ENCODE peak calls at places on chromosomes 7 and 10, in six cellular contexts. One of them, this sample, is unnamed.

GRCh38 chr10:117136391-117136975 is 1.6 kb downstream of the VAX1 start:
- DNase-seq in NT2/D1: no peak
- DNase-seq in testis: no peak
- DNase-seq in CD8-positive, alpha-beta memory T cell: no peak
- DNase-seq in cardiac muscle cell: no peak
- DNase-seq in mesenchymal stem cell: no peak
- DNase-seq in this sample: no peak

GRCh38 chr10:13922591-13922990 is 335.8 kb downstream of the PRPF18 start:
- DNase-seq in NT2/D1: no peak
- DNase-seq in testis: no peak
- DNase-seq in CD8-positive, alpha-beta memory T cell: no peak
- DNase-seq in cardiac muscle cell: no peak
- DNase-seq in mesenchymal stem cell: peak; percentile 53
- DNase-seq in this sample: no peak

GRCh38 chr10:454860-455259 is 234.6 kb downstream of the DIP2C start:
- DNase-seq in NT2/D1: no peak
- DNase-seq in testis: peak; percentile 52
- DNase-seq in CD8-positive, alpha-beta memory T cell: no peak
- DNase-seq in cardiac muscle cell: no peak
- DNase-seq in mesenchymal stem cell: peak; percentile 88
- DNase-seq in this sample: no peak

GRCh38 chr7:23712368-23713284 is 2.6 kb downstream of the STK31 start:
- DNase-seq in NT2/D1: peak; percentile 47
- DNase-seq in testis: no peak
- DNase-seq in CD8-positive, alpha-beta memory T cell: peak; percentile 40
- DNase-seq in cardiac muscle cell: peak; percentile 65
- DNase-seq in mesenchymal stem cell: peak; percentile 67
- DNase-seq in this sample: no peak

GRCh38 chr7:41731486-41732278 is 28.8 kb upstream of the INHBA start:
- DNase-seq in NT2/D1: no peak
- DNase-seq in testis: no peak
- DNase-seq in CD8-positive, alpha-beta memory T cell: no peak
- DNase-seq in cardiac muscle cell: no peak
- DNase-seq in mesenchymal stem cell: peak; percentile 37
- DNase-seq in this sample: no peak

GRCh38 chr10:21047511-21047910 is 150.4 kb upstream of the NEBL start:
- DNase-seq in NT2/D1: no peak
- DNase-seq in testis: no peak
- DNase-seq in CD8-positive, alpha-beta memory T cell: no peak
- DNase-seq in cardiac muscle cell: no peak
- DNase-seq in mesenchymal stem cell: peak; percentile 22
- DNase-seq in this sample: no peak

GRCh38 chr7:18352339-18353255 is 143.0 kb upstream of the HDAC9 start:
- DNase-seq in NT2/D1: peak; percentile 47
- DNase-seq in testis: peak; percentile 54
- DNase-seq in CD8-positive, alpha-beta memory T cell: no peak
- DNase-seq in cardiac muscle cell: peak; percentile 66
- DNase-seq in mesenchymal stem cell: peak; percentile 65
- DNase-seq in this sample: peak; percentile 52

GRCh38 chr10:63236113-63236935 is 103.2 kb downstream of the NRBF2 start:
- DNase-seq in NT2/D1: no peak
- DNase-seq in testis: no peak
- DNase-seq in CD8-positive, alpha-beta memory T cell: no peak
- DNase-seq in cardiac muscle cell: no peak
- DNase-seq in mesenchymal stem cell: peak; percentile 95
- DNase-seq in this sample: no peak

GRCh38 chr10:44024351-44025116 is 360.4 kb downstream of the CXCL12 start:
- DNase-seq in NT2/D1: no peak
- DNase-seq in testis: no peak
- DNase-seq in CD8-positive, alpha-beta memory T cell: no peak
- DNase-seq in cardiac muscle cell: no peak
- DNase-seq in mesenchymal stem cell: no peak
- DNase-seq in this sample: no peak

GRCh38 chr10:121734517-121735137 is 136.4 kb upstream of the FGFR2 start:
- DNase-seq in NT2/D1: no peak
- DNase-seq in testis: no peak
- DNase-seq in CD8-positive, alpha-beta memory T cell: no peak
- DNase-seq in cardiac muscle cell: peak; percentile 48
- DNase-seq in mesenchymal stem cell: peak; percentile 24
- DNase-seq in this sample: peak; percentile 39

GRCh38 chr7:8229927-8230326 is 32.0 kb downstream of the ICA1 start:
- DNase-seq in NT2/D1: no peak
- DNase-seq in testis: no peak
- DNase-seq in CD8-positive, alpha-beta memory T cell: no peak
- DNase-seq in cardiac muscle cell: no peak
- DNase-seq in mesenchymal stem cell: no peak
- DNase-seq in this sample: no peak

GRCh38 chr10:96124230-96125141 is 5.6 kb upstream of the ZNF518A start:
- DNase-seq in NT2/D1: peak; percentile 39
- DNase-seq in testis: peak; percentile 71
- DNase-seq in CD8-positive, alpha-beta memory T cell: no peak
- DNase-seq in cardiac muscle cell: peak; percentile 61
- DNase-seq in mesenchymal stem cell: peak; percentile 81
- DNase-seq in this sample: peak; percentile 63

GRCh38 chr7:55314967-55315366 is 50.2 kb upstream of the LANCL2 start:
- DNase-seq in NT2/D1: no peak
- DNase-seq in testis: peak; percentile 47
- DNase-seq in CD8-positive, alpha-beta memory T cell: no peak
- DNase-seq in cardiac muscle cell: no peak
- DNase-seq in mesenchymal stem cell: no peak
- DNase-seq in this sample: no peak

GRCh38 chr10:102642553-102643345 is 1.5 kb upstream of the TRIM8 start:
- DNase-seq in NT2/D1: no peak
- DNase-seq in testis: peak; percentile 69
- DNase-seq in CD8-positive, alpha-beta memory T cell: peak; percentile 80
- DNase-seq in cardiac muscle cell: peak; percentile 57
- DNase-seq in mesenchymal stem cell: no peak
- DNase-seq in this sample: peak; percentile 38

GRCh38 chr10:101709359-101710063 is 14.5 kb upstream of the FBXW4 start:
- DNase-seq in NT2/D1: no peak
- DNase-seq in testis: no peak
- DNase-seq in CD8-positive, alpha-beta memory T cell: no peak
- DNase-seq in cardiac muscle cell: no peak
- DNase-seq in mesenchymal stem cell: peak; percentile 19
- DNase-seq in this sample: peak; percentile 88

DNA sequence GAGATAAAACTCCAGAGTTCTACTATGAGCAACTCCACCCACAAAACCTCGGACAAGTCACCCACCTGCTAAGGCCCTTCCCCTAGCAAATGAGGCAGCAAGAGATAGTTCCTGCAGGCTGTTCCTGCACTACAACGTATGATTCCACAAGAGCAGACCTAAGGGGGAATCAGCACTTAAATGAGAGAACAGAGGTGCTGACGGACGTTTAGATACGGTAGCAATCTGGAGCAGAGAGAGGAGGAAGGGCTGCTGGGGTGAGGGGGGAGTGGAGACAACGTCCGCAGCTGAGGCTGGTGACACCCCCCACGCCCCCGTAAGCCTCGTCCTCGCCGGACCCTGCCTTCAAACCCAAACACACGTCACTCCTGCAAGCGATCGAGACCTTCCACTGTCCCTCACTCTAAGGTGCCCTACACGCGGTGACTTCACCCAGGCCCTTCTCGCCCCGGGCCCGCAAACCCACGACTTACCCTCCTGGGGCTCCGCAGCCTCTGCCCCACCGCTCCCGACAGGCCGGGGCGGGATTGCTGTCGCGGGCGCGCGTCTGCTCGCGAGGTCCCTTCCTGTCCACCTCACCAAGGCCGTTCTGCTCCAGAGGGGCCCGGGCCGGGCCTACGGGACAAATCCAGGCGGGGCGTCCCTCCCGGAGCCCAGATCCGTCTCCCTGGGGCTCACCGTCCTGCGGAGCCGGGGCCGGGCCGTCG is 635 bp downstream of the ZNF12 start:
- DNase-seq in NT2/D1: peak; percentile 15
- DNase-seq in testis: peak; percentile 27
- DNase-seq in CD8-positive, alpha-beta memory T cell: peak; percentile 17
- DNase-seq in cardiac muscle cell: peak; percentile 70
- DNase-seq in mesenchymal stem cell: peak; percentile 60
- DNase-seq in this sample: peak; percentile 41
- H3K9me3 ChIP-seq in NT2/D1: peaks cover 49% of the 10 kb centered on the region
- H3K9me3 ChIP-seq in testis: no peaks in the 10 kb centered on the region
- H3K9me3 ChIP-seq in CD8-positive, alpha-beta memory T cell: no peaks in the 10 kb centered on the region
- H3K9me3 ChIP-seq in cardiac muscle cell: no peaks in the 10 kb centered on the region
- H3K9me3 ChIP-seq in mesenchymal stem cell: peaks cover 34% of the 10 kb centered on the region
- H3K9me3 ChIP-seq in this sample: peaks cover 21% of the 10 kb centered on the region

GRCh38 chr7:57413529-57414398 is 36.2 kb upstream of the ZNF716 start:
- DNase-seq in NT2/D1: no peak
- DNase-seq in testis: no peak
- DNase-seq in CD8-positive, alpha-beta memory T cell: no peak
- DNase-seq in cardiac muscle cell: no peak
- DNase-seq in mesenchymal stem cell: no peak
- DNase-seq in this sample: no peak
- H3K9me3 ChIP-seq in NT2/D1: no peaks in the 10 kb centered on the region
- H3K9me3 ChIP-seq in testis: no peaks in the 10 kb centered on the region
- H3K9me3 ChIP-seq in CD8-positive, alpha-beta memory T cell: no peaks in the 10 kb centered on the region
- H3K9me3 ChIP-seq in cardiac muscle cell: no peaks in the 10 kb centered on the region
- H3K9me3 ChIP-seq in mesenchymal stem cell: peaks cover 12% of the 10 kb centered on the region
- H3K9me3 ChIP-seq in this sample: no peaks in the 10 kb centered on the region

DNA sequence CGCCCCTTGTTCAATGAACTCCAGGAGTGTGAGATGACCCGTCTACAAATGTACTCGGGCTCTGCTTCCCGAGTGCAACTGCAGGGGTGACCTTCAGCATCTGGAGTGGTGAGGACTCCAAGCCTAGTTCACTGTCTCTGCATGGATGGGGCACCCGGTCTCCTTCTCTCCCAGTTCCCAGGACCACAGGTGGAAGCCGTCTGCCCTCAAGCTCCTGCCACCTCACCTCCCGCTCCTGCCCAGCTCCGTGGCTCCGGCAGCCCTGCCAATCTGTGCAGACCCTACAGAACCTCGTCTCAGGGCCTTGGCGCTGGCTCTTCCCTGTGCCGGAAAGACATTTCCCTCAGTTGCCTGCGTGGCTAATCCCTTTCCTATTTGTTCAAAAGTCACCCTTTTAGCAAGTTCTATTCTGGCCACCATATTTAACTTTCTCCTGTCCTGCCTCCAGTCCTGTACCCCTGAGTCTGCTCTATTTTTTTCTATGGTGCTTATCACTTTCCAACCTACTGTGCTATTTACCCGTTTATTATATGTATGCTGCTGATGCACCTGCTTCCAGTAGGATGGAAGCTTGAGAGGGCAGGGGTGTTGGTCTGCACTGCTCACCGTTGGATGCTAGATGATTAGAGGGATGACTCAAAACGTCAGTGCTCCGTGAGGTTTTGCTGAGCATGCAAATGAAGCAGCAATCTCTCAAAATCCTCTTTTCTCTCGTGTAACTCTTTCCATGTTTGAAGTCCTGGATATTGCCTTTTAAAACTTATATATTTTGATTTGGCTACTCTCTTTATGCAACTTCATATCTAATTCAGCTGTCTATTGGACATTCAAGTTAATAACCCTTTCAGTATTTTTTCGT is 641.4 kb downstream of the ACTR3B start:
- DNase-seq in NT2/D1: no peak
- DNase-seq in testis: no peak
- DNase-seq in CD8-positive, alpha-beta memory T cell: no peak
- DNase-seq in cardiac muscle cell: no peak
- DNase-seq in mesenchymal stem cell: no peak
- DNase-seq in this sample: no peak
- H3K9me3 ChIP-seq in NT2/D1: no peaks in the 10 kb centered on the region
- H3K9me3 ChIP-seq in testis: no peaks in the 10 kb centered on the region
- H3K9me3 ChIP-seq in CD8-positive, alpha-beta memory T cell: no peaks in the 10 kb centered on the region
- H3K9me3 ChIP-seq in cardiac muscle cell: peaks cover 3% of the 10 kb centered on the region
- H3K9me3 ChIP-seq in mesenchymal stem cell: peaks cover 18% of the 10 kb centered on the region
- H3K9me3 ChIP-seq in this sample: no peaks in the 10 kb centered on the region

GRCh38 chr7:64608116-64608910 is 45.4 kb upstream of the ZNF680 start:
- DNase-seq in NT2/D1: no peak
- DNase-seq in testis: no peak
- DNase-seq in CD8-positive, alpha-beta memory T cell: no peak
- DNase-seq in cardiac muscle cell: no peak
- DNase-seq in mesenchymal stem cell: no peak
- DNase-seq in this sample: no peak
- H3K9me3 ChIP-seq in NT2/D1: no peaks in the 10 kb centered on the region
- H3K9me3 ChIP-seq in testis: no peaks in the 10 kb centered on the region
- H3K9me3 ChIP-seq in CD8-positive, alpha-beta memory T cell: no peaks in the 10 kb centered on the region
- H3K9me3 ChIP-seq in cardiac muscle cell: no peaks in the 10 kb centered on the region
- H3K9me3 ChIP-seq in mesenchymal stem cell: peaks cover 36% of the 10 kb centered on the region
- H3K9me3 ChIP-seq in this sample: no peaks in the 10 kb centered on the region

GRCh38 chr10:31707578-31708411 is 220.8 kb downstream of the ARHGAP12 start:
- DNase-seq in NT2/D1: peak; percentile 57
- DNase-seq in testis: peak; percentile 52
- DNase-seq in CD8-positive, alpha-beta memory T cell: no peak
- DNase-seq in cardiac muscle cell: peak; percentile 14
- DNase-seq in mesenchymal stem cell: peak; percentile 88
- DNase-seq in this sample: no peak
- H3K9me3 ChIP-seq in NT2/D1: peaks cover 40% of the 10 kb centered on the region
- H3K9me3 ChIP-seq in testis: no peaks in the 10 kb centered on the region
- H3K9me3 ChIP-seq in CD8-positive, alpha-beta memory T cell: no peaks in the 10 kb centered on the region
- H3K9me3 ChIP-seq in cardiac muscle cell: no peaks in the 10 kb centered on the region
- H3K9me3 ChIP-seq in mesenchymal stem cell: peaks cover 23% of the 10 kb centered on the region
- H3K9me3 ChIP-seq in this sample: peaks cover 25% of the 10 kb centered on the region

DNA sequence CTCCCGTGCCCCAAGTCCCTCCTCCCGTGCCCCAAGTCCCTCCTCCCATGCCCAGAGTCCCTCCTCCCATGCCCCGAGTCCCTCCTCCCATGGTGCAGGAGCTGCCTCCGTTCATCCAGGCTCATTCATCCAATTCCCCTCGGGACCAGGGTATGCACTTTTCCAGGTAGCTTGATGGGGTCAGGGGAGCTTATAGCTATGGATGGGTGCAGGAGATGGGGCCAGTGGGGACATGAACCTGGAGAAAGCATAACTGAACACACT is 201.3 kb downstream of the PTPRN2 start:
- DNase-seq in NT2/D1: no peak
- DNase-seq in testis: no peak
- DNase-seq in CD8-positive, alpha-beta memory T cell: no peak
- DNase-seq in cardiac muscle cell: no peak
- DNase-seq in mesenchymal stem cell: no peak
- DNase-seq in this sample: no peak
- H3K9me3 ChIP-seq in NT2/D1: no peaks in the 10 kb centered on the region
- H3K9me3 ChIP-seq in testis: no peaks in the 10 kb centered on the region
- H3K9me3 ChIP-seq in CD8-positive, alpha-beta memory T cell: no peaks in the 10 kb centered on the region
- H3K9me3 ChIP-seq in cardiac muscle cell: no peaks in the 10 kb centered on the region
- H3K9me3 ChIP-seq in mesenchymal stem cell: no peaks in the 10 kb centered on the region
- H3K9me3 ChIP-seq in this sample: no peaks in the 10 kb centered on the region

This sample was measured in SJCRH30.